ENCODE peak calls at places on chromosomes 2 and 18, in nine cellular contexts. One of them, this sample, is unnamed.

GRCh38 chr2:157897106-157897971 is 21.2 kb upstream of the ACVR1 start:
- DNase-seq in psoas muscle: no peak
- DNase-seq in GM23338: no peak
- DNase-seq in HL-60: no peak
- DNase-seq in astrocyte of the spinal cord: no peak
- DNase-seq in A673: no peak
- DNase-seq in transverse colon: no peak
- DNase-seq in dorsolateral prefrontal cortex: no peak
- DNase-seq in gastrocnemius medialis: no peak
- DNase-seq in this sample: no peak

GRCh38 chr2:20494246-20494645 is 47.4 kb downstream of the RHOB start:
- DNase-seq in psoas muscle: no peak
- DNase-seq in GM23338: no peak
- DNase-seq in HL-60: peak
- DNase-seq in astrocyte of the spinal cord: peak
- DNase-seq in A673: no peak
- DNase-seq in transverse colon: no peak
- DNase-seq in dorsolateral prefrontal cortex: no peak
- DNase-seq in gastrocnemius medialis: no peak
- DNase-seq in this sample: no peak

GRCh38 chr18:64799378-64799777 is 650.5 kb upstream of the LINC00305 start:
- DNase-seq in psoas muscle: no peak
- DNase-seq in GM23338: no peak
- DNase-seq in HL-60: no peak
- DNase-seq in astrocyte of the spinal cord: peak
- DNase-seq in A673: no peak
- DNase-seq in transverse colon: no peak
- DNase-seq in dorsolateral prefrontal cortex: no peak
- DNase-seq in gastrocnemius medialis: no peak
- DNase-seq in this sample: no peak

GRCh38 chr2:225086915-225087314 is 44.6 kb upstream of the DOCK10 start:
- DNase-seq in psoas muscle: no peak
- DNase-seq in GM23338: no peak
- DNase-seq in HL-60: no peak
- DNase-seq in astrocyte of the spinal cord: no peak
- DNase-seq in A673: no peak
- DNase-seq in transverse colon: no peak
- DNase-seq in dorsolateral prefrontal cortex: no peak
- DNase-seq in gastrocnemius medialis: no peak
- DNase-seq in this sample: no peak

GRCh38 chr18:79518028-79518682 is 122.4 kb downstream of the NFATC1 start:
- DNase-seq in psoas muscle: no peak
- DNase-seq in GM23338: no peak
- DNase-seq in HL-60: no peak
- DNase-seq in astrocyte of the spinal cord: no peak
- DNase-seq in A673: no peak
- DNase-seq in transverse colon: no peak
- DNase-seq in dorsolateral prefrontal cortex: peak
- DNase-seq in gastrocnemius medialis: no peak
- DNase-seq in this sample: no peak

GRCh38 chr18:48693006-48693405 is 154.2 kb downstream of the CTIF start:
- DNase-seq in psoas muscle: no peak
- DNase-seq in GM23338: no peak
- DNase-seq in HL-60: no peak
- DNase-seq in astrocyte of the spinal cord: no peak
- DNase-seq in A673: no peak
- DNase-seq in transverse colon: no peak
- DNase-seq in dorsolateral prefrontal cortex: no peak
- DNase-seq in gastrocnemius medialis: no peak
- DNase-seq in this sample: no peak

GRCh38 chr2:175463639-175464310 is 282.3 kb upstream of the ATP5MC3 start:
- DNase-seq in psoas muscle: no peak
- DNase-seq in GM23338: peak
- DNase-seq in HL-60: peak
- DNase-seq in astrocyte of the spinal cord: no peak
- DNase-seq in A673: no peak
- DNase-seq in transverse colon: no peak
- DNase-seq in dorsolateral prefrontal cortex: no peak
- DNase-seq in gastrocnemius medialis: no peak
- DNase-seq in this sample: no peak

GRCh38 chr18:22168360-22168921 is 948 bp upstream of the GATA6 start:
- DNase-seq in psoas muscle: no peak
- DNase-seq in GM23338: peak
- DNase-seq in HL-60: no peak
- DNase-seq in astrocyte of the spinal cord: no peak
- DNase-seq in A673: peak
- DNase-seq in transverse colon: peak
- DNase-seq in dorsolateral prefrontal cortex: no peak
- DNase-seq in gastrocnemius medialis: no peak
- DNase-seq in this sample: no peak

GRCh38 chr2:234111523-234111922 is 61.0 kb downstream of the SPP2 start:
- DNase-seq in psoas muscle: no peak
- DNase-seq in GM23338: no peak
- DNase-seq in HL-60: no peak
- DNase-seq in astrocyte of the spinal cord: peak
- DNase-seq in A673: no peak
- DNase-seq in transverse colon: no peak
- DNase-seq in dorsolateral prefrontal cortex: no peak
- DNase-seq in gastrocnemius medialis: no peak
- DNase-seq in this sample: no peak

GRCh38 chr2:144032566-144032965 is 487.4 kb downstream of the ZEB2 start:
- DNase-seq in psoas muscle: no peak
- DNase-seq in GM23338: no peak
- DNase-seq in HL-60: no peak
- DNase-seq in astrocyte of the spinal cord: peak
- DNase-seq in A673: no peak
- DNase-seq in transverse colon: no peak
- DNase-seq in dorsolateral prefrontal cortex: no peak
- DNase-seq in gastrocnemius medialis: no peak
- DNase-seq in this sample: no peak

GRCh38 chr2:204069804-204070203 is 133.2 kb downstream of the ICOS start:
- DNase-seq in psoas muscle: no peak
- DNase-seq in GM23338: no peak
- DNase-seq in HL-60: no peak
- DNase-seq in astrocyte of the spinal cord: no peak
- DNase-seq in A673: no peak
- DNase-seq in transverse colon: no peak
- DNase-seq in dorsolateral prefrontal cortex: no peak
- DNase-seq in gastrocnemius medialis: no peak
- DNase-seq in this sample: no peak

GRCh38 chr2:6881036-6881435 is 3.5 kb downstream of the RSAD2 start:
- DNase-seq in psoas muscle: no peak
- DNase-seq in GM23338: no peak
- DNase-seq in HL-60: no peak
- DNase-seq in astrocyte of the spinal cord: no peak
- DNase-seq in A673: no peak
- DNase-seq in transverse colon: no peak
- DNase-seq in dorsolateral prefrontal cortex: no peak
- DNase-seq in gastrocnemius medialis: no peak
- DNase-seq in this sample: no peak

GRCh38 chr2:217928324-217929293 is 74.2 kb downstream of the TNS1 start:
- DNase-seq in psoas muscle: no peak
- DNase-seq in GM23338: no peak
- DNase-seq in HL-60: peak
- DNase-seq in astrocyte of the spinal cord: no peak
- DNase-seq in A673: no peak
- DNase-seq in transverse colon: no peak
- DNase-seq in dorsolateral prefrontal cortex: no peak
- DNase-seq in gastrocnemius medialis: no peak
- DNase-seq in this sample: no peak

GRCh38 chr2:217927601-217928323 is 75.0 kb downstream of the TNS1 start:
- DNase-seq in psoas muscle: peak
- DNase-seq in GM23338: no peak
- DNase-seq in HL-60: no peak
- DNase-seq in astrocyte of the spinal cord: no peak
- DNase-seq in A673: no peak
- DNase-seq in transverse colon: no peak
- DNase-seq in dorsolateral prefrontal cortex: no peak
- DNase-seq in gastrocnemius medialis: no peak
- DNase-seq in this sample: no peak

GRCh38 chr2:217930783-217931563 is 71.8 kb downstream of the TNS1 start:
- DNase-seq in psoas muscle: no peak
- DNase-seq in GM23338: no peak
- DNase-seq in HL-60: no peak
- DNase-seq in astrocyte of the spinal cord: no peak
- DNase-seq in A673: no peak
- DNase-seq in transverse colon: no peak
- DNase-seq in dorsolateral prefrontal cortex: no peak
- DNase-seq in gastrocnemius medialis: no peak
- DNase-seq in this sample: no peak

GRCh38 chr2:217929757-217930707 is 72.8 kb downstream of the TNS1 start:
- DNase-seq in psoas muscle: no peak
- DNase-seq in GM23338: no peak
- DNase-seq in HL-60: no peak
- DNase-seq in astrocyte of the spinal cord: no peak
- DNase-seq in A673: no peak
- DNase-seq in transverse colon: peak
- DNase-seq in dorsolateral prefrontal cortex: no peak
- DNase-seq in gastrocnemius medialis: no peak
- DNase-seq in this sample: peak

GRCh38 chr2:217929294-217929671 is 73.5 kb downstream of the TNS1 start:
- DNase-seq in psoas muscle: no peak
- DNase-seq in GM23338: no peak
- DNase-seq in HL-60: no peak
- DNase-seq in astrocyte of the spinal cord: no peak
- DNase-seq in A673: no peak
- DNase-seq in transverse colon: no peak
- DNase-seq in dorsolateral prefrontal cortex: no peak
- DNase-seq in gastrocnemius medialis: no peak
- DNase-seq in this sample: no peak
- H3K4me3 ChIP-seq in psoas muscle: peak
- H3K4me3 ChIP-seq in GM23338: no peak
- H3K4me3 ChIP-seq in HL-60: no peak
- H3K4me3 ChIP-seq in astrocyte of the spinal cord: no peak
- H3K4me3 ChIP-seq in A673: no peak
- H3K4me3 ChIP-seq in transverse colon: no peak
- H3K4me3 ChIP-seq in dorsolateral prefrontal cortex: no peak
- H3K4me3 ChIP-seq in gastrocnemius medialis: peak
- H3K4me3 ChIP-seq in this sample: no peak

DNA sequence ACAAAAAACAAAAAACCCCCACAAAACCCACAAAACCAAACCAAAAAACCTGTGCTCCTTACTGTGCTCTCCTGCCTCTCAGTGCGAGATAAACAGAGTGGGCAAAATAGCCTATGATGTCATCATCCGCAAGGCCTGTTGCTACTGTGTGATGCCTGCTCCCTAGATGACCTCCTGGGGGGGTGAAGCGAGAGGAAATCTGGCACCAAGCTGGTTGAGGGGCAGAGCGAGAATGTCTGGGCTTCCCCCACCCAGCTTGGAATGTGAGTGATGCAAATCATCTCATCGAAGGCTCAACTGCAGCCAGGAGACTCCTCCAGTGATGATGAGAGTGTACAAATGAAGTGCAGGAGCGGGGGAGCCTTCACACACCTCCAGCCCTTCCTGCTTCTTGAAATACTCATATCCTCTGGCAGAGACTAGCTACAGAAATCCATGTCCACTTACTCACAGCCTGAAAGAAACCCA is 57.7 kb upstream of the MAP4K3 start:
- DNase-seq in psoas muscle: no peak
- DNase-seq in GM23338: peak
- DNase-seq in HL-60: no peak
- DNase-seq in astrocyte of the spinal cord: peak
- DNase-seq in A673: peak
- DNase-seq in transverse colon: no peak
- DNase-seq in dorsolateral prefrontal cortex: no peak
- DNase-seq in gastrocnemius medialis: no peak
- DNase-seq in this sample: no peak
- TF ChIP-seq CTCF in psoas muscle: no peak
- TF ChIP-seq CTCF in GM23338: no peak
- TF ChIP-seq CTCF in HL-60: no peak
- TF ChIP-seq CTCF in astrocyte of the spinal cord: no peak
- TF ChIP-seq CTCF in A673: no peak
- TF ChIP-seq CTCF in transverse colon: no peak
- TF ChIP-seq CTCF in dorsolateral prefrontal cortex: no peak
- TF ChIP-seq CTCF in gastrocnemius medialis: no peak
- TF ChIP-seq CTCF in this sample: no peak

DNA sequence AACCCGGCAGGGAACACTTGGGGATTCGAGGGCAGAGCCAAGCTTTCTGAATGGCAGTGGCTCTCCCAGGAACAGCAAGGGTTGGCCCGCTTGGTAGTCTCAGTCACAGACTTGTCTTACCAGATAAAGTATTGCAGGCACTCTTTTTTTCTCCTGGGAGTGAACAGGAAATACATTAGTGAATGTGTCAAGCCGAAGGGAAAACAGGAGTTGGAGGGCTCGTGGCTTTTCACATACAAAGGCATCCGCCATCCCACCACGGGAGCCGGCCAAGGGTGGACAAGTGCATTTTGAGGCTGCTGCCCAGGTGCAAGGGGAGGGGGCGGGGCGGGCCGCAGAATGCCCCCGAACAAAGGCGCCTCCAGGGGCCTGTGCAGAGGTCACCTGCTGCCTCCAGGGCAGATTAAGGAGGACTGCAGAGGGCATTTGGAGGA is 163.3 kb upstream of the SIX3 start:
- DNase-seq in psoas muscle: no peak
- DNase-seq in GM23338: peak
- DNase-seq in HL-60: no peak
- DNase-seq in astrocyte of the spinal cord: no peak
- DNase-seq in A673: peak
- DNase-seq in transverse colon: no peak
- DNase-seq in dorsolateral prefrontal cortex: no peak
- DNase-seq in gastrocnemius medialis: no peak
- DNase-seq in this sample: no peak
- H3K4me3 ChIP-seq in psoas muscle: no peak
- H3K4me3 ChIP-seq in GM23338: peak
- H3K4me3 ChIP-seq in HL-60: no peak
- H3K4me3 ChIP-seq in astrocyte of the spinal cord: no peak
- H3K4me3 ChIP-seq in A673: peak
- H3K4me3 ChIP-seq in transverse colon: no peak
- H3K4me3 ChIP-seq in dorsolateral prefrontal cortex: no peak
- H3K4me3 ChIP-seq in gastrocnemius medialis: no peak
- H3K4me3 ChIP-seq in this sample: no peak

GRCh38 chr2:239285932-239286230 is 114.9 kb downstream of the HDAC4 start:
- DNase-seq in psoas muscle: no peak
- DNase-seq in GM23338: no peak
- DNase-seq in HL-60: no peak
- DNase-seq in astrocyte of the spinal cord: no peak
- DNase-seq in A673: no peak
- DNase-seq in transverse colon: no peak
- DNase-seq in dorsolateral prefrontal cortex: no peak
- DNase-seq in gastrocnemius medialis: no peak
- DNase-seq in this sample: no peak

GRCh38 chr2:239282448-239283287 is 118.2 kb downstream of the HDAC4 start:
- DNase-seq in psoas muscle: peak
- DNase-seq in GM23338: no peak
- DNase-seq in HL-60: no peak
- DNase-seq in astrocyte of the spinal cord: no peak
- DNase-seq in A673: no peak
- DNase-seq in transverse colon: no peak
- DNase-seq in dorsolateral prefrontal cortex: no peak
- DNase-seq in gastrocnemius medialis: peak
- DNase-seq in this sample: no peak

GRCh38 chr2:239283288-239283945 is 117.4 kb downstream of the HDAC4 start:
- DNase-seq in psoas muscle: peak
- DNase-seq in GM23338: no peak
- DNase-seq in HL-60: no peak
- DNase-seq in astrocyte of the spinal cord: no peak
- DNase-seq in A673: no peak
- DNase-seq in transverse colon: no peak
- DNase-seq in dorsolateral prefrontal cortex: no peak
- DNase-seq in gastrocnemius medialis: peak
- DNase-seq in this sample: no peak

GRCh38 chr2:239285071-239285931 is 115.5 kb downstream of the HDAC4 start:
- DNase-seq in psoas muscle: peak
- DNase-seq in GM23338: no peak
- DNase-seq in HL-60: no peak
- DNase-seq in astrocyte of the spinal cord: no peak
- DNase-seq in A673: no peak
- DNase-seq in transverse colon: peak
- DNase-seq in dorsolateral prefrontal cortex: peak
- DNase-seq in gastrocnemius medialis: no peak
- DNase-seq in this sample: peak

GRCh38 chr2:239283961-239284801 is 116.6 kb downstream of the HDAC4 start:
- DNase-seq in psoas muscle: peak
- DNase-seq in GM23338: no peak
- DNase-seq in HL-60: no peak
- DNase-seq in astrocyte of the spinal cord: no peak
- DNase-seq in A673: no peak
- DNase-seq in transverse colon: peak
- DNase-seq in dorsolateral prefrontal cortex: peak
- DNase-seq in gastrocnemius medialis: no peak
- DNase-seq in this sample: peak
- TF ChIP-seq CTCF in psoas muscle: no peak
- TF ChIP-seq CTCF in GM23338: peak
- TF ChIP-seq CTCF in HL-60: no peak
- TF ChIP-seq CTCF in astrocyte of the spinal cord: no peak
- TF ChIP-seq CTCF in A673: no peak
- TF ChIP-seq CTCF in transverse colon: no peak
- TF ChIP-seq CTCF in dorsolateral prefrontal cortex: peak
- TF ChIP-seq CTCF in gastrocnemius medialis: no peak
- TF ChIP-seq CTCF in this sample: no peak

This sample was measured in ovary.